ENCODE peak calls at places on chromosomes 3 and 15, in seven cellular contexts. One of them, this sample, is unnamed.

GRCh38 chr15:64213646-64214045 is 50.8 kb upstream of the PPIB start:
- DNase-seq in neural progenitor cell: no peak
- DNase-seq in ascending aorta: no peak
- DNase-seq in NCI-H1092 treated with DMSO at 0.1 percent for 48 hours: no peak
- DNase-seq in Calu3: no peak
- DNase-seq in activated CD4-positive, alpha-beta T cell treated with anti-CD3 and anti-CD28 coated beads for 1 hour: no peak
- DNase-seq in stimulated activated naive B cell treated with anti-CD40 and anti-IgM and Interleukin-4, amounts not matched to agents 10 μg/mL and 1 μg/mL and 100 μg/mL, for 72 hours: no peak
- DNase-seq in this sample: peak; percentile 8

GRCh38 chr3:10511809-10512494 is 6.6 kb upstream of the ATP2B2 start:
- DNase-seq in neural progenitor cell: no peak
- DNase-seq in ascending aorta: no peak
- DNase-seq in NCI-H1092 treated with DMSO at 0.1 percent for 48 hours: no peak
- DNase-seq in Calu3: no peak
- DNase-seq in activated CD4-positive, alpha-beta T cell treated with anti-CD3 and anti-CD28 coated beads for 1 hour: no peak
- DNase-seq in stimulated activated naive B cell treated with anti-CD40 and anti-IgM and Interleukin-4, amounts not matched to agents 10 μg/mL and 1 μg/mL and 100 μg/mL, for 72 hours: no peak
- DNase-seq in this sample: peak; percentile 32

GRCh38 chr15:40812721-40813425 is 5.6 kb upstream of the DNAJC17 start:
- DNase-seq in neural progenitor cell: no peak
- DNase-seq in ascending aorta: no peak
- DNase-seq in NCI-H1092 treated with DMSO at 0.1 percent for 48 hours: no peak
- DNase-seq in Calu3: no peak
- DNase-seq in activated CD4-positive, alpha-beta T cell treated with anti-CD3 and anti-CD28 coated beads for 1 hour: no peak
- DNase-seq in stimulated activated naive B cell treated with anti-CD40 and anti-IgM and Interleukin-4, amounts not matched to agents 10 μg/mL and 1 μg/mL and 100 μg/mL, for 72 hours: no peak
- DNase-seq in this sample: no peak

GRCh38 chr3:111895079-111895478 is 36.0 kb downstream of the PHLDB2 start:
- DNase-seq in neural progenitor cell: peak; percentile 46
- DNase-seq in ascending aorta: no peak
- DNase-seq in NCI-H1092 treated with DMSO at 0.1 percent for 48 hours: peak; percentile 71
- DNase-seq in Calu3: peak; percentile 12
- DNase-seq in activated CD4-positive, alpha-beta T cell treated with anti-CD3 and anti-CD28 coated beads for 1 hour: no peak
- DNase-seq in stimulated activated naive B cell treated with anti-CD40 and anti-IgM and Interleukin-4, amounts not matched to agents 10 μg/mL and 1 μg/mL and 100 μg/mL, for 72 hours: no peak
- DNase-seq in this sample: peak; percentile 27

GRCh38 chr3:66485291-66485968 is 15.4 kb downstream of the LRIG1 start:
- DNase-seq in neural progenitor cell: no peak
- DNase-seq in ascending aorta: no peak
- DNase-seq in NCI-H1092 treated with DMSO at 0.1 percent for 48 hours: no peak
- DNase-seq in Calu3: no peak
- DNase-seq in activated CD4-positive, alpha-beta T cell treated with anti-CD3 and anti-CD28 coated beads for 1 hour: no peak
- DNase-seq in stimulated activated naive B cell treated with anti-CD40 and anti-IgM and Interleukin-4, amounts not matched to agents 10 μg/mL and 1 μg/mL and 100 μg/mL, for 72 hours: no peak
- DNase-seq in this sample: peak; percentile 51

GRCh38 chr3:4766716-4767499 is 212.3 kb upstream of the BHLHE40 start:
- DNase-seq in neural progenitor cell: no peak
- DNase-seq in ascending aorta: no peak
- DNase-seq in NCI-H1092 treated with DMSO at 0.1 percent for 48 hours: no peak
- DNase-seq in Calu3: no peak
- DNase-seq in activated CD4-positive, alpha-beta T cell treated with anti-CD3 and anti-CD28 coated beads for 1 hour: no peak
- DNase-seq in stimulated activated naive B cell treated with anti-CD40 and anti-IgM and Interleukin-4, amounts not matched to agents 10 μg/mL and 1 μg/mL and 100 μg/mL, for 72 hours: no peak
- DNase-seq in this sample: no peak

GRCh38 chr3:69671082-69671952 is 67.9 kb upstream of the MITF start:
- DNase-seq in neural progenitor cell: peak; percentile 50
- DNase-seq in ascending aorta: no peak
- DNase-seq in NCI-H1092 treated with DMSO at 0.1 percent for 48 hours: peak; percentile 9
- DNase-seq in Calu3: peak; percentile 46
- DNase-seq in activated CD4-positive, alpha-beta T cell treated with anti-CD3 and anti-CD28 coated beads for 1 hour: no peak
- DNase-seq in stimulated activated naive B cell treated with anti-CD40 and anti-IgM and Interleukin-4, amounts not matched to agents 10 μg/mL and 1 μg/mL and 100 μg/mL, for 72 hours: no peak
- DNase-seq in this sample: peak; percentile 43

GRCh38 chr3:129735638-129736037 is 129.2 kb upstream of the PLXND1 start:
- DNase-seq in neural progenitor cell: no peak
- DNase-seq in ascending aorta: no peak
- DNase-seq in NCI-H1092 treated with DMSO at 0.1 percent for 48 hours: no peak
- DNase-seq in Calu3: no peak
- DNase-seq in activated CD4-positive, alpha-beta T cell treated with anti-CD3 and anti-CD28 coated beads for 1 hour: no peak
- DNase-seq in stimulated activated naive B cell treated with anti-CD40 and anti-IgM and Interleukin-4, amounts not matched to agents 10 μg/mL and 1 μg/mL and 100 μg/mL, for 72 hours: no peak
- DNase-seq in this sample: no peak

GRCh38 chr15:42508263-42508690 is 12.8 kb downstream of the SNAP23 start:
- DNase-seq in neural progenitor cell: no peak
- DNase-seq in ascending aorta: no peak
- DNase-seq in NCI-H1092 treated with DMSO at 0.1 percent for 48 hours: no peak
- DNase-seq in Calu3: no peak
- DNase-seq in activated CD4-positive, alpha-beta T cell treated with anti-CD3 and anti-CD28 coated beads for 1 hour: no peak
- DNase-seq in stimulated activated naive B cell treated with anti-CD40 and anti-IgM and Interleukin-4, amounts not matched to agents 10 μg/mL and 1 μg/mL and 100 μg/mL, for 72 hours: no peak
- DNase-seq in this sample: no peak

GRCh38 chr3:53890726-53891499 is 746 bp downstream of the SELENOK start:
- DNase-seq in neural progenitor cell: peak; percentile 63
- DNase-seq in ascending aorta: no peak
- DNase-seq in NCI-H1092 treated with DMSO at 0.1 percent for 48 hours: no peak
- DNase-seq in Calu3: no peak
- DNase-seq in activated CD4-positive, alpha-beta T cell treated with anti-CD3 and anti-CD28 coated beads for 1 hour: peak; percentile 25
- DNase-seq in stimulated activated naive B cell treated with anti-CD40 and anti-IgM and Interleukin-4, amounts not matched to agents 10 μg/mL and 1 μg/mL and 100 μg/mL, for 72 hours: peak; percentile 5
- DNase-seq in this sample: peak; percentile 73

GRCh38 chr3:50248387-50248786 is 12.4 kb downstream of the GNAI2 start:
- DNase-seq in neural progenitor cell: no peak
- DNase-seq in ascending aorta: peak; percentile 59
- DNase-seq in NCI-H1092 treated with DMSO at 0.1 percent for 48 hours: no peak
- DNase-seq in Calu3: peak; percentile 68
- DNase-seq in activated CD4-positive, alpha-beta T cell treated with anti-CD3 and anti-CD28 coated beads for 1 hour: no peak
- DNase-seq in stimulated activated naive B cell treated with anti-CD40 and anti-IgM and Interleukin-4, amounts not matched to agents 10 μg/mL and 1 μg/mL and 100 μg/mL, for 72 hours: no peak
- DNase-seq in this sample: peak; percentile 71

GRCh38 chr3:10255835-10256234 is 7.6 kb downstream of the TATDN2 start:
- DNase-seq in neural progenitor cell: no peak
- DNase-seq in ascending aorta: no peak
- DNase-seq in NCI-H1092 treated with DMSO at 0.1 percent for 48 hours: no peak
- DNase-seq in Calu3: no peak
- DNase-seq in activated CD4-positive, alpha-beta T cell treated with anti-CD3 and anti-CD28 coated beads for 1 hour: no peak
- DNase-seq in stimulated activated naive B cell treated with anti-CD40 and anti-IgM and Interleukin-4, amounts not matched to agents 10 μg/mL and 1 μg/mL and 100 μg/mL, for 72 hours: no peak
- DNase-seq in this sample: no peak

GRCh38 chr15:101014276-101014675 is 95.1 kb downstream of the LRRK1 start:
- DNase-seq in neural progenitor cell: no peak
- DNase-seq in ascending aorta: no peak
- DNase-seq in NCI-H1092 treated with DMSO at 0.1 percent for 48 hours: no peak
- DNase-seq in Calu3: no peak
- DNase-seq in activated CD4-positive, alpha-beta T cell treated with anti-CD3 and anti-CD28 coated beads for 1 hour: no peak
- DNase-seq in stimulated activated naive B cell treated with anti-CD40 and anti-IgM and Interleukin-4, amounts not matched to agents 10 μg/mL and 1 μg/mL and 100 μg/mL, for 72 hours: no peak
- DNase-seq in this sample: no peak

GRCh38 chr15:99424131-99424571 is 141.6 kb upstream of the MEF2A start:
- DNase-seq in neural progenitor cell: no peak
- DNase-seq in ascending aorta: no peak
- DNase-seq in NCI-H1092 treated with DMSO at 0.1 percent for 48 hours: no peak
- DNase-seq in Calu3: no peak
- DNase-seq in activated CD4-positive, alpha-beta T cell treated with anti-CD3 and anti-CD28 coated beads for 1 hour: no peak
- DNase-seq in stimulated activated naive B cell treated with anti-CD40 and anti-IgM and Interleukin-4, amounts not matched to agents 10 μg/mL and 1 μg/mL and 100 μg/mL, for 72 hours: no peak
- DNase-seq in this sample: no peak

GRCh38 chr15:90465930-90466567 is 63.7 kb upstream of the CRTC3 start:
- DNase-seq in neural progenitor cell: no peak
- DNase-seq in ascending aorta: no peak
- DNase-seq in NCI-H1092 treated with DMSO at 0.1 percent for 48 hours: no peak
- DNase-seq in Calu3: no peak
- DNase-seq in activated CD4-positive, alpha-beta T cell treated with anti-CD3 and anti-CD28 coated beads for 1 hour: no peak
- DNase-seq in stimulated activated naive B cell treated with anti-CD40 and anti-IgM and Interleukin-4, amounts not matched to agents 10 μg/mL and 1 μg/mL and 100 μg/mL, for 72 hours: no peak
- DNase-seq in this sample: no peak

GRCh38 chr3:129112308-129113052 is 9.1 kb downstream of the RAB43 start:
- DNase-seq in neural progenitor cell: no peak
- DNase-seq in ascending aorta: no peak
- DNase-seq in NCI-H1092 treated with DMSO at 0.1 percent for 48 hours: no peak
- DNase-seq in Calu3: no peak
- DNase-seq in activated CD4-positive, alpha-beta T cell treated with anti-CD3 and anti-CD28 coated beads for 1 hour: no peak
- DNase-seq in stimulated activated naive B cell treated with anti-CD40 and anti-IgM and Interleukin-4, amounts not matched to agents 10 μg/mL and 1 μg/mL and 100 μg/mL, for 72 hours: no peak
- DNase-seq in this sample: no peak

GRCh38 chr3:132253262-132253878 is 63.8 kb upstream of the ACP3 start:
- DNase-seq in neural progenitor cell: peak; percentile 71
- DNase-seq in ascending aorta: no peak
- DNase-seq in NCI-H1092 treated with DMSO at 0.1 percent for 48 hours: peak; percentile 13
- DNase-seq in Calu3: peak; percentile 63
- DNase-seq in activated CD4-positive, alpha-beta T cell treated with anti-CD3 and anti-CD28 coated beads for 1 hour: no peak
- DNase-seq in stimulated activated naive B cell treated with anti-CD40 and anti-IgM and Interleukin-4, amounts not matched to agents 10 μg/mL and 1 μg/mL and 100 μg/mL, for 72 hours: no peak
- DNase-seq in this sample: peak; percentile 72

GRCh38 chr3:150022406-150023238 is 51.9 kb upstream of the PFN2 start:
- DNase-seq in neural progenitor cell: no peak
- DNase-seq in ascending aorta: no peak
- DNase-seq in NCI-H1092 treated with DMSO at 0.1 percent for 48 hours: no peak
- DNase-seq in Calu3: no peak
- DNase-seq in activated CD4-positive, alpha-beta T cell treated with anti-CD3 and anti-CD28 coated beads for 1 hour: no peak
- DNase-seq in stimulated activated naive B cell treated with anti-CD40 and anti-IgM and Interleukin-4, amounts not matched to agents 10 μg/mL and 1 μg/mL and 100 μg/mL, for 72 hours: no peak
- DNase-seq in this sample: peak; percentile 41

GRCh38 chr3:27758083-27758482 is 36.0 kb upstream of the EOMES start:
- DNase-seq in neural progenitor cell: no peak
- DNase-seq in ascending aorta: no peak
- DNase-seq in NCI-H1092 treated with DMSO at 0.1 percent for 48 hours: no peak
- DNase-seq in Calu3: no peak
- DNase-seq in activated CD4-positive, alpha-beta T cell treated with anti-CD3 and anti-CD28 coated beads for 1 hour: no peak
- DNase-seq in stimulated activated naive B cell treated with anti-CD40 and anti-IgM and Interleukin-4, amounts not matched to agents 10 μg/mL and 1 μg/mL and 100 μg/mL, for 72 hours: no peak
- DNase-seq in this sample: peak; percentile 97

GRCh38 chr15:88004379-88004778 is 252.2 kb downstream of the NTRK3 start:
- DNase-seq in neural progenitor cell: no peak
- DNase-seq in ascending aorta: no peak
- DNase-seq in NCI-H1092 treated with DMSO at 0.1 percent for 48 hours: no peak
- DNase-seq in Calu3: no peak
- DNase-seq in activated CD4-positive, alpha-beta T cell treated with anti-CD3 and anti-CD28 coated beads for 1 hour: no peak
- DNase-seq in stimulated activated naive B cell treated with anti-CD40 and anti-IgM and Interleukin-4, amounts not matched to agents 10 μg/mL and 1 μg/mL and 100 μg/mL, for 72 hours: no peak
- DNase-seq in this sample: no peak

GRCh38 chr15:74787251-74788041 is 5.6 kb downstream of the CSK start:
- DNase-seq in neural progenitor cell: peak; percentile 80
- DNase-seq in ascending aorta: peak; percentile 67
- DNase-seq in NCI-H1092 treated with DMSO at 0.1 percent for 48 hours: no peak
- DNase-seq in Calu3: peak; percentile 54
- DNase-seq in activated CD4-positive, alpha-beta T cell treated with anti-CD3 and anti-CD28 coated beads for 1 hour: peak; percentile 76
- DNase-seq in stimulated activated naive B cell treated with anti-CD40 and anti-IgM and Interleukin-4, amounts not matched to agents 10 μg/mL and 1 μg/mL and 100 μg/mL, for 72 hours: peak; percentile 94
- DNase-seq in this sample: peak; percentile 58

GRCh38 chr3:45991341-45991740 is 4.3 kb downstream of the FYCO1 start:
- DNase-seq in neural progenitor cell: no peak
- DNase-seq in ascending aorta: no peak
- DNase-seq in NCI-H1092 treated with DMSO at 0.1 percent for 48 hours: no peak
- DNase-seq in Calu3: no peak
- DNase-seq in activated CD4-positive, alpha-beta T cell treated with anti-CD3 and anti-CD28 coated beads for 1 hour: no peak
- DNase-seq in stimulated activated naive B cell treated with anti-CD40 and anti-IgM and Interleukin-4, amounts not matched to agents 10 μg/mL and 1 μg/mL and 100 μg/mL, for 72 hours: no peak
- DNase-seq in this sample: no peak

GRCh38 chr15:78302579-78302978 is 3.2 kb upstream of the SKIC8 start:
- DNase-seq in neural progenitor cell: no peak
- DNase-seq in ascending aorta: no peak
- DNase-seq in NCI-H1092 treated with DMSO at 0.1 percent for 48 hours: no peak
- DNase-seq in Calu3: peak; percentile 30
- DNase-seq in activated CD4-positive, alpha-beta T cell treated with anti-CD3 and anti-CD28 coated beads for 1 hour: no peak
- DNase-seq in stimulated activated naive B cell treated with anti-CD40 and anti-IgM and Interleukin-4, amounts not matched to agents 10 μg/mL and 1 μg/mL and 100 μg/mL, for 72 hours: no peak
- DNase-seq in this sample: no peak

GRCh38 chr15:90106522-90107117 is 4.4 kb upstream of the IDH2 start:
- DNase-seq in neural progenitor cell: no peak
- DNase-seq in ascending aorta: no peak
- DNase-seq in NCI-H1092 treated with DMSO at 0.1 percent for 48 hours: no peak
- DNase-seq in Calu3: peak; percentile 56
- DNase-seq in activated CD4-positive, alpha-beta T cell treated with anti-CD3 and anti-CD28 coated beads for 1 hour: no peak
- DNase-seq in stimulated activated naive B cell treated with anti-CD40 and anti-IgM and Interleukin-4, amounts not matched to agents 10 μg/mL and 1 μg/mL and 100 μg/mL, for 72 hours: no peak
- DNase-seq in this sample: peak; percentile 71

GRCh38 chr15:40338921-40339620 is 1.7 kb downstream of the CCDC9B start:
- DNase-seq in neural progenitor cell: no peak
- DNase-seq in ascending aorta: no peak
- DNase-seq in NCI-H1092 treated with DMSO at 0.1 percent for 48 hours: no peak
- DNase-seq in Calu3: peak; percentile 87
- DNase-seq in activated CD4-positive, alpha-beta T cell treated with anti-CD3 and anti-CD28 coated beads for 1 hour: no peak
- DNase-seq in stimulated activated naive B cell treated with anti-CD40 and anti-IgM and Interleukin-4, amounts not matched to agents 10 μg/mL and 1 μg/mL and 100 μg/mL, for 72 hours: no peak
- DNase-seq in this sample: peak; percentile 77

GRCh38 chr3:177832862-177833261 is 635.6 kb upstream of the TBL1XR1 start:
- DNase-seq in neural progenitor cell: no peak
- DNase-seq in ascending aorta: no peak
- DNase-seq in NCI-H1092 treated with DMSO at 0.1 percent for 48 hours: peak; percentile 92
- DNase-seq in Calu3: no peak
- DNase-seq in activated CD4-positive, alpha-beta T cell treated with anti-CD3 and anti-CD28 coated beads for 1 hour: no peak
- DNase-seq in stimulated activated naive B cell treated with anti-CD40 and anti-IgM and Interleukin-4, amounts not matched to agents 10 μg/mL and 1 μg/mL and 100 μg/mL, for 72 hours: no peak
- DNase-seq in this sample: no peak

GRCh38 chr15:31023841-31024240 is 32.4 kb upstream of the MTMR10 start:
- DNase-seq in neural progenitor cell: no peak
- DNase-seq in ascending aorta: no peak
- DNase-seq in NCI-H1092 treated with DMSO at 0.1 percent for 48 hours: no peak
- DNase-seq in Calu3: no peak
- DNase-seq in activated CD4-positive, alpha-beta T cell treated with anti-CD3 and anti-CD28 coated beads for 1 hour: no peak
- DNase-seq in stimulated activated naive B cell treated with anti-CD40 and anti-IgM and Interleukin-4, amounts not matched to agents 10 μg/mL and 1 μg/mL and 100 μg/mL, for 72 hours: no peak
- DNase-seq in this sample: peak; percentile 94

GRCh38 chr15:92018535-92019239 is 165.2 kb downstream of the SLCO3A1 start:
- DNase-seq in neural progenitor cell: no peak
- DNase-seq in ascending aorta: no peak
- DNase-seq in NCI-H1092 treated with DMSO at 0.1 percent for 48 hours: no peak
- DNase-seq in Calu3: no peak
- DNase-seq in activated CD4-positive, alpha-beta T cell treated with anti-CD3 and anti-CD28 coated beads for 1 hour: no peak
- DNase-seq in stimulated activated naive B cell treated with anti-CD40 and anti-IgM and Interleukin-4, amounts not matched to agents 10 μg/mL and 1 μg/mL and 100 μg/mL, for 72 hours: no peak
- DNase-seq in this sample: peak; percentile 23

GRCh38 chr3:135056084-135056730 is 261.1 kb downstream of the EPHB1 start:
- DNase-seq in neural progenitor cell: no peak
- DNase-seq in ascending aorta: no peak
- DNase-seq in NCI-H1092 treated with DMSO at 0.1 percent for 48 hours: no peak
- DNase-seq in Calu3: no peak
- DNase-seq in activated CD4-positive, alpha-beta T cell treated with anti-CD3 and anti-CD28 coated beads for 1 hour: no peak
- DNase-seq in stimulated activated naive B cell treated with anti-CD40 and anti-IgM and Interleukin-4, amounts not matched to agents 10 μg/mL and 1 μg/mL and 100 μg/mL, for 72 hours: no peak
- DNase-seq in this sample: no peak

GRCh38 chr3:156668073-156668763 is 6.2 kb upstream of the TIPARP start:
- DNase-seq in neural progenitor cell: no peak
- DNase-seq in ascending aorta: no peak
- DNase-seq in NCI-H1092 treated with DMSO at 0.1 percent for 48 hours: no peak
- DNase-seq in Calu3: peak; percentile 45
- DNase-seq in activated CD4-positive, alpha-beta T cell treated with anti-CD3 and anti-CD28 coated beads for 1 hour: no peak
- DNase-seq in stimulated activated naive B cell treated with anti-CD40 and anti-IgM and Interleukin-4, amounts not matched to agents 10 μg/mL and 1 μg/mL and 100 μg/mL, for 72 hours: no peak
- DNase-seq in this sample: peak; percentile 79

GRCh38 chr3:183503738-183504137 is 51.8 kb downstream of the KLHL6 start:
- DNase-seq in neural progenitor cell: peak; percentile 40
- DNase-seq in ascending aorta: no peak
- DNase-seq in NCI-H1092 treated with DMSO at 0.1 percent for 48 hours: no peak
- DNase-seq in Calu3: no peak
- DNase-seq in activated CD4-positive, alpha-beta T cell treated with anti-CD3 and anti-CD28 coated beads for 1 hour: no peak
- DNase-seq in stimulated activated naive B cell treated with anti-CD40 and anti-IgM and Interleukin-4, amounts not matched to agents 10 μg/mL and 1 μg/mL and 100 μg/mL, for 72 hours: no peak
- DNase-seq in this sample: no peak

GRCh38 chr3:72683068-72683467 is 165.2 kb downstream of the SHQ1 start:
- DNase-seq in neural progenitor cell: peak; percentile 13
- DNase-seq in ascending aorta: no peak
- DNase-seq in NCI-H1092 treated with DMSO at 0.1 percent for 48 hours: peak; percentile 57
- DNase-seq in Calu3: no peak
- DNase-seq in activated CD4-positive, alpha-beta T cell treated with anti-CD3 and anti-CD28 coated beads for 1 hour: no peak
- DNase-seq in stimulated activated naive B cell treated with anti-CD40 and anti-IgM and Interleukin-4, amounts not matched to agents 10 μg/mL and 1 μg/mL and 100 μg/mL, for 72 hours: peak; percentile 47
- DNase-seq in this sample: no peak

GRCh38 chr3:31743690-31744089 is 211.0 kb downstream of the STT3B start:
- DNase-seq in neural progenitor cell: no peak
- DNase-seq in ascending aorta: no peak
- DNase-seq in NCI-H1092 treated with DMSO at 0.1 percent for 48 hours: peak; percentile 60
- DNase-seq in Calu3: no peak
- DNase-seq in activated CD4-positive, alpha-beta T cell treated with anti-CD3 and anti-CD28 coated beads for 1 hour: no peak
- DNase-seq in stimulated activated naive B cell treated with anti-CD40 and anti-IgM and Interleukin-4, amounts not matched to agents 10 μg/mL and 1 μg/mL and 100 μg/mL, for 72 hours: no peak
- DNase-seq in this sample: no peak

GRCh38 chr3:24160424-24160823 is 215.3 kb downstream of the NR1D2 start:
- DNase-seq in neural progenitor cell: peak; percentile 59
- DNase-seq in ascending aorta: no peak
- DNase-seq in NCI-H1092 treated with DMSO at 0.1 percent for 48 hours: no peak
- DNase-seq in Calu3: no peak
- DNase-seq in activated CD4-positive, alpha-beta T cell treated with anti-CD3 and anti-CD28 coated beads for 1 hour: no peak
- DNase-seq in stimulated activated naive B cell treated with anti-CD40 and anti-IgM and Interleukin-4, amounts not matched to agents 10 μg/mL and 1 μg/mL and 100 μg/mL, for 72 hours: no peak
- DNase-seq in this sample: no peak

This sample was measured in bronchial epithelial cell.